ENCODE peak calls at places on chromosomes 3 and 15, in four cellular contexts. X, M, R and I are unnamed samples.
A peak's percentile ranks its signal among the peaks of the same experiment; 100 is the strongest.

GRCh38 chr15:50116477-50116876 is 2.6 kb downstream of the ATP8B4 start:
- DNase-seq in X (no peak), R (no peak), M (no peak), I (peak; percentile 47)

GRCh38 chr3:19734453-19734852 is 199.6 kb downstream of the EFHB start:
- DNase-seq in M (no peak), R (no peak), X (no peak), I (no peak)

GRCh38 chr3:161117646-161118045 is 12.5 kb upstream of the B3GALNT1 start:
- DNase-seq in M (no peak), R (no peak), X (no peak), I (no peak)

GRCh38 chr15:42184736-42185135 is 23.4 kb downstream of the VPS39 start:
- DNase-seq in M (no peak), X (no peak), R (no peak), I (no peak)

GRCh38 chr3:144643778-144644191 is 672.2 kb downstream of the DIPK2A start:
- DNase-seq in X (no peak), R (peak; percentile 8), M (no peak), I (no peak)

GRCh38 chr3:179069762-179070390 is 1.7 kb downstream of the ZMAT3 start:
- DNase-seq in X (no peak), R (no peak), M (no peak), I (no peak)

GRCh38 chr3:74384151-74384550 is 230.3 kb downstream of the CNTN3 start:
- DNase-seq in R (no peak), M (no peak), X (no peak), I (no peak)

GRCh38 chr3:15660055-15660940 is 58.8 kb downstream of the BTD start:
- DNase-seq in M (no peak), R (no peak), X (no peak), I (no peak)

GRCh38 chr15:71691322-71691699 is 119.0 kb upstream of the NR2E3 start:
- DNase-seq in R (no peak), X (no peak), M (no peak), I (no peak)

GRCh38 chr3:48419597-48419996 is 10.3 kb downstream of the PLXNB1 start:
- DNase-seq in X (no peak), R (no peak), M (no peak), I (no peak)

GRCh38 chr3:106120334-106120733 is 251.5 kb upstream of the CBLB start:
- DNase-seq in X (no peak), M (no peak), R (no peak), I (no peak)

GRCh38 chr3:141050576-141050912 is 603 bp upstream of the SPSB4 start:
- DNase-seq in X (no peak), R (no peak), M (no peak), I (no peak)

GRCh38 chr3:38650248-38650940 is 907 bp upstream of the SCN5A start:
- DNase-seq in M (no peak), X (no peak), R (no peak), I (no peak)

GRCh38 chr3:38652934-38653333 is 3.4 kb upstream of the SCN5A start:
- DNase-seq in M (no peak), R (no peak), X (no peak), I (no peak)

GRCh38 chr3:38649500-38650247 is at the start of gene SCN5A:
- DNase-seq in X (peak; percentile 77), M (no peak), R (peak; percentile 78), I (peak; percentile 74)

GRCh38 chr3:38648659-38649499 is 608 bp downstream of the SCN5A start:
- DNase-seq in M (no peak), R (no peak), X (no peak), I (no peak)

GRCh38 chr3:38651153-38651789 is 1.8 kb upstream of the SCN5A start:
- DNase-seq in R (peak; percentile 85), X (peak; percentile 79), M (peak; percentile 49), I (peak; percentile 21)
- H3K27ac ChIP-seq in R (no peak overlapping the region), X (no peak overlapping the region), M (no peak overlapping the region), I (no peak overlapping the region)

GRCh38 chr3:45953536-45953935 is 10.3 kb downstream of the CXCR6 start:
- DNase-seq in R (peak; percentile 29), M (no peak), X (no peak), I (no peak)

GRCh38 chr3:45957606-45958005 is 14.3 kb downstream of the CXCR6 start:
- DNase-seq in M (no peak), R (no peak), X (no peak), I (no peak)

GRCh38 chr3:45955706-45956105 is 12.4 kb downstream of the CXCR6 start:
- DNase-seq in R (no peak), M (no peak), X (no peak), I (no peak)

GRCh38 chr3:45954306-45954705 is 11.0 kb downstream of the CXCR6 start:
- DNase-seq in X (no peak), R (no peak), M (no peak), I (no peak)

DNA sequence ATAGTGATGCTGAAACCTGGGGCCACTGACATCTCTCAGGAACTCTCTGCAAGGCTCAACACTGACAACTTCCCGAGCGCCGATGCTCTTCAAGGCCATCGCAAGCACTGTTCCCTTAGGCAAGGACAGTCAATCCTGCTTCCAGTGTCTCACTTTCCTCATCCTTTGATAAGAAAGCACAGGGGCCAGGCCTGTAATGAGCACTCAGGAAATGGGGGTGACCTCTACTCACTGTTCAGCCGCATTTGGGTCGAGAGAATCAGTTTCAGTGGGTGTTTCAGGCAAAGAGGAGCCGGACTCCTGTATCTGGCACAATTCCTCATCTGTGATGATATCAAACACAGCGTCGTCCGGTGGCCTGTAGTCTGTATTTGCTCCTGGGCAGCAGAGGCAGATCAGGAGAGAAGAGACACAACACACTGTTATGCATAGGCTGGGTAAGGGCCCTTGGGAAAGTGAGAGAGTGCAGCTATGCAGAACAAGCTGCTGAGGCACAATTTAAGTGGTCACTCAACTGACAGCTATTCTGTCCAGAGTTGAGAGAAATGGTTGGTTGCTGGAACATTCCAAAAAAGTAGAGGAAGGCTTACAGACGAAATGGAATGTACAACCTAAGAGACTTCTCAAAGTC is 11.9 kb downstream of the CXCR6 start:
- DNase-seq in X (no peak), R (no peak), M (no peak), I (no peak)
- H3K4me1 ChIP-seq in X (peaks cover 26% of the 10 kb centered on the region), R (no peaks in the 10 kb centered on the region), M (peaks cover 24% of the 10 kb centered on the region), I (no peaks in the 10 kb centered on the region)

DNA sequence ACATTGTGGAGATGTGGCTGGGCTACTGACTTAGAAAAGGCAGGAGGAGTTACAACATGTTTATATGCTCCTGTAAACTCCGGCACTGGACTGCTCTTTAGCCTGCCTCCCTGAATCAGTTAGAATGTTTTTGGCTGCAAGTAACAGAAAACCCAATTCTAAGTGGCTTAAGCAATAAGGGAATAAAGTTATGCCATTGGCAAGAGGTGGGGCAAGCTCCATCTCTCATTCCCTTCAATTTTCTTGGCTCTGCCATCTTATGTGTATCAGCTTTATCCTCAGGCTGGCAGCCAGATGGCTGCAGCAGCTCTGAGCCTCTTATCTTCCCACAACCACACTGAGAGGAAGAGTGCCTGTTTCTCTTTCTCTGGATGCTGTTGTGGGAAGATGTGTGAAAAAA is 22.4 kb upstream of the MEIS2 start:
- DNase-seq in R (no peak), X (no peak), M (no peak), I (no peak)
- H3K27ac ChIP-seq in R (no peak overlapping the region), X (no peak overlapping the region), M (no peak overlapping the region), I (no peak overlapping the region)

DNA sequence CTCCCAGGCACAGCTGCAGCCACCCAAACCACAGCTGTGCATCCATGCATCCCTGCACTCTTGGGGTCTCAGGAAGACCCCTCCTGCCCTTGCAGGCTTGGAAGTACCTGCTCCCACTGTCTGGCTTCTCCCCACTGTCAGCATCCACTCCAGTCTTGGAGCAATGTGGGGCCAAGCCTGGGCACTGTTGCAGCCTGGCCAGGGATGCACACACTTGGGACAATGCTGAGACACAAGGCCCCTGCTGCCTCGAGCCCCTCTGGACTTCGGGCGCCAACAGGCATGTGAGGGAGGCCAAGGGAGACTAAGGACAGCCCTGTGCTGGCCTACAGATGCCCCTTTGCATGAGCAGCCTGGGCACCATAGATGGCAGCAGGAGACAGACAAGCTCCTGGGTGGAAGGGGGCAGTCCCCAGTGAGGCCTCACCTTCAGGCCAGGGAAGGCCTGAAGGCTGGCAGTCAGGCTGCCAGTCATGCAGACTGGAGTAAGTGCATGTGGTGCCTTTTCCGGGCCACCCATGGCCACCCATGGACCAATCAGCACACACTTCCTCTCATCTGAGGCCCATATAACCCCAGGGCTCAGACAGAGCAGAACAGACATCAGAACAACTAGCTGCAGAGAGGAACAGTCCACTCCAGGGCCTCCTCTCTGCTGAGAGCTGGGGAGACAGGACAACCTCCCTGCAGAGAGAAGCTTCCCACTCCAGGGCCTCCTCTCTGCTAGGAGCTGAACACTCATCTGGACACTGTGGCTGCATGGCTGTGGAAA is 219.0 kb downstream of the VGLL3 start:
- DNase-seq in R (no peak), M (no peak), X (no peak), I (no peak)
- H3K4me1 ChIP-seq in R (no peaks in the 10 kb centered on the region), M (no peaks in the 10 kb centered on the region), X (no peaks in the 10 kb centered on the region), I (no peaks in the 10 kb centered on the region)

DNA sequence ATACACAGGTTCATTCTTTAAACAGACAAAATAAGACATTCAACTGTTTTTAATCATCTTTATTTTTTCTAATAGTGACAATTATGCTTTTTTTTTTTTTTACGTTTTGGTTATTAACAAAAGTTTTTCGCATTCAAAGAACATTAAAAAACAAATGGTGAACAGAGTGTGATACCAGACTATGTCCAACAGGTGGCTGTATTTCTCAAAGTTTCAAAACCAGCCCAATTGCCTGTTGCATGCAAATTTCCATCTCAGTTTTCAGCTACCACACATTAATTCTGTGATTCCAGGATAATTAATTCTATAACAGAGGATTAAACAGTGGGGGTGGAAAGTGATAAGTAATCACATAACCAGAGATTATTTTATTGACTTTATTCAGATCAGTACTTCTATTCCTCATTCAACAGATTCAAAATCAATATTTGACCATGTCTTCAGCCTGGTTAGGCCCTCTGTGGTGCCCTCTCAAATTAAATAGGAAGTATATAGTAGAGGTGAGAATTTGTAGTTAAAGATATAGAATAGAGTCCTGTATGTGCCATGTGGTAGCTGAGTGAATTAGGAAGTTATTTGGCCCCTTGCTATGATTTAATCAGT is 122.2 kb upstream of the DCBLD2 start:
- DNase-seq in R (peak; percentile 34), M (no peak), X (no peak), I (no peak)
- H3K27ac ChIP-seq in R (no peak overlapping the region), M (no peak overlapping the region), X (no peak overlapping the region), I (no peak overlapping the region)

DNA sequence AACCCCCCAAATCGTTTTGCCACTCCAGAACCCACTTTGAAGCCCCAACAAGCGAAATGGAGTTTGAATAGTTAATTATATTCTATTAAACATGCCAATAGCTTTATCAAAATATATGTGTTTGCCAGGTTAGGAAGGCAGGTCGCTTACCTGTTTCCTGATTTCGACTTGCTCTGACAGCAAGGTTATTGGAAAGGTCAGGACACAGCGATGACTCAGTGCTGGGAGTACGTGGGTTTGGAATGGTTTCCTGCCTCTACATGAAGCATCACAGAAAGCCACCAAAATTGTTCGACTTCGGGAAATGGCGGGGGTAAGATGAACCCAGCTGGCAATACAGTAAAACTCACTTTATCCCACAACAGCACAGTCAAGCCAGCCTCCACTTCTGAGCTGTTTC is 135.6 kb upstream of the ABI3BP start:
- DNase-seq in M (no peak), X (no peak), R (no peak), I (no peak)
- H3K4me1 ChIP-seq in M (no peaks in the 10 kb centered on the region), X (no peaks in the 10 kb centered on the region), R (no peaks in the 10 kb centered on the region), I (no peaks in the 10 kb centered on the region)